ENCODE peak calls at places on chromosomes 16 and 17, in eight cellular contexts. S is CD4-positive, alpha-beta T cell; J is hepatocyte; V is transverse colon; X is SK-N-SH; U is mesenchymal stem cell; A is PC-3; I is ovary. P is an unnamed sample.
A peak's percentile ranks its signal among the peaks of the same experiment; 100 is the strongest.

GRCh38 chr16:87233928-87234327 is 83.3 kb downstream of the C16orf95 start:
- DNase-seq in S (no peak), J (no peak), V (no peak), X (no peak), U (peak; percentile 32), A (no peak), I (no peak), P (no peak)

GRCh38 chr17:35423761-35424160 is 8.5 kb downstream of the SLFN12 start:
- DNase-seq in S (no peak), J (no peak), V (no peak), X (no peak), U (peak; percentile 50), A (no peak), I (no peak), P (no peak)

GRCh38 chr16:66364959-66365306 is 1.6 kb upstream of the CDH5 start:
- DNase-seq in S (no peak), J (no peak), V (no peak), X (no peak), U (no peak), A (peak; percentile 52), I (no peak), P (no peak)

GRCh38 chr16:27289669-27290068 is 21.1 kb upstream of the NSMCE1 start:
- DNase-seq in S (no peak), J (no peak), V (no peak), X (no peak), U (no peak), A (no peak), I (no peak), P (no peak)

GRCh38 chr17:78748730-78749317 is 33.2 kb downstream of the CYTH1 start:
- DNase-seq in S (peak; percentile 80), J (no peak), V (peak; percentile 68), X (no peak), U (peak; percentile 38), A (peak; percentile 58), I (peak; percentile 38), P (peak; percentile 81)

GRCh38 chr17:16593356-16594102 is 24.5 kb upstream of the ZNF287 start:
- DNase-seq in S (no peak), J (no peak), V (no peak), X (no peak), U (peak; percentile 17), A (peak; percentile 25), I (no peak), P (no peak)

GRCh38 chr17:21677911-21678310 is 14.4 kb upstream of the KCNJ18 start:
- DNase-seq in S (no peak), J (no peak), V (no peak), X (no peak), U (no peak), A (no peak), I (no peak), P (no peak)

GRCh38 chr17:80222376-80223141 is 2.3 kb downstream of the SLC26A11 start:
- DNase-seq in S (no peak), J (no peak), V (no peak), X (no peak), U (no peak), A (no peak), I (no peak), P (no peak)

GRCh38 chr17:39742856-39743436 is 5.2 kb downstream of the GRB7 start:
- DNase-seq in S (no peak), J (no peak), V (no peak), X (no peak), U (no peak), A (no peak), I (no peak), P (no peak)

GRCh38 chr17:16001498-16001897 is 1.9 kb downstream of the TTC19 start:
- DNase-seq in S (no peak), J (no peak), V (no peak), X (no peak), U (no peak), A (peak; percentile 68), I (no peak), P (no peak)

GRCh38 chr17:34370997-34371395 is 8.0 kb upstream of the CCL1 start:
- DNase-seq in S (no peak), J (peak; percentile 40), V (no peak), X (no peak), U (no peak), A (peak; percentile 4), I (no peak), P (no peak)

GRCh38 chr16:19001788-19002187 is 18.1 kb downstream of the TMC7 start:
- DNase-seq in S (no peak), J (no peak), V (no peak), X (no peak), U (peak; percentile 41), A (peak; percentile 98), I (no peak), P (no peak)

GRCh38 chr17:19533718-19534561 is at the start of gene SLC47A1:
- DNase-seq in S (no peak), J (peak; percentile 60), V (peak; percentile 20), X (peak; percentile 88), U (peak; percentile 17), A (no peak), I (no peak), P (peak; percentile 63)

GRCh38 chr16:48609453-48610023 is 442 bp downstream of the N4BP1 start:
- DNase-seq in S (peak; percentile 44), J (peak; percentile 79), V (peak; percentile 61), X (no peak), U (peak; percentile 63), A (no peak), I (peak; percentile 66), P (peak; percentile 66)

GRCh38 chr16:11034005-11034404 is 89.6 kb downstream of the CLEC16A start:
- DNase-seq in S (no peak), J (no peak), V (no peak), X (no peak), U (peak; percentile 85), A (peak; percentile 74), I (peak; percentile 69), P (no peak)

DNA sequence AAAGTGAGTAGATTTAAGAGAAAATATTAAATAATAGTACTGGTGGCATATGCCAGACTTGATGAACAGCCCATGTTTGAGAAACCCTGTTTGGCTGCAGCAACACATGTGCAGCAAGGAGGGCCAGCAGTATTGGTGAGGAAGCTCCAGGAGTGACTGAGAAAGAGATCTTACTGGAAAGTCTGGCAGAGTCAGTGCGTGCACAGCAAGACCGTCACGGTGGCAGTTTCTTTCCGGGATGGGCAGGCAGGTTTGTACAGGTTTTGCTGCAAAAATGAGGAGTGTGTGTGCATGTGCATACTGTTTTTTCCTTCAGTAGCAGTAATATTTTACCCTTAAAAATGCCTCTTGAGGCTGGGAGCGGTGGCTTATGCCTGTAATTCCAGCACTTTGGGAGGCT is 41.4 kb downstream of the KSR1 start:
- DNase-seq in S (no peak), J (no peak), V (no peak), X (no peak), U (no peak), A (no peak), I (no peak), P (no peak)
- H3K27ac ChIP-seq in S (no peak overlapping the region), J (peak overlapping the region; percentile 98), V (no peak overlapping the region), X (no peak overlapping the region), U (no peak overlapping the region), A (no peak overlapping the region), I (no peak overlapping the region), P (no peak overlapping the region)

GRCh38 chr16:53281280-53281679 is 153.0 kb upstream of the RBL2 start:
- DNase-seq in S (no peak), J (no peak), V (no peak), X (no peak), U (no peak), A (no peak), I (no peak), P (no peak)
- H3K27ac ChIP-seq in S (no peak overlapping the region), J (no peak overlapping the region), V (no peak overlapping the region), X (no peak overlapping the region), U (no peak overlapping the region), A (no peak overlapping the region), I (no peak overlapping the region), P (no peak overlapping the region)

GRCh38 chr16:56356276-56357241 is 68.8 kb downstream of the AMFR start:
- DNase-seq in S (peak; percentile 46), J (peak; percentile 93), V (peak; percentile 81), X (peak; percentile 93), U (peak; percentile 91), A (peak; percentile 83), I (peak; percentile 77), P (peak; percentile 86)
- H3K27ac ChIP-seq in S (no peak overlapping the region), J (peak overlapping the region; percentile 78), V (peak overlapping the region; percentile 66), X (peak overlapping the region; percentile 24), U (peak overlapping the region; percentile 62), A (peak overlapping the region; percentile 28), I (no peak overlapping the region), P (peak overlapping the region; percentile 42)

GRCh38 chr17:28796062-28796461 is 46.5 kb downstream of the FAM222B start:
- DNase-seq in S (no peak), J (no peak), V (no peak), X (no peak), U (no peak), A (no peak), I (no peak), P (no peak)
- H3K27ac ChIP-seq in S (no peak overlapping the region), J (no peak overlapping the region), V (no peak overlapping the region), X (no peak overlapping the region), U (no peak overlapping the region), A (no peak overlapping the region), I (no peak overlapping the region), P (no peak overlapping the region)

DNA sequence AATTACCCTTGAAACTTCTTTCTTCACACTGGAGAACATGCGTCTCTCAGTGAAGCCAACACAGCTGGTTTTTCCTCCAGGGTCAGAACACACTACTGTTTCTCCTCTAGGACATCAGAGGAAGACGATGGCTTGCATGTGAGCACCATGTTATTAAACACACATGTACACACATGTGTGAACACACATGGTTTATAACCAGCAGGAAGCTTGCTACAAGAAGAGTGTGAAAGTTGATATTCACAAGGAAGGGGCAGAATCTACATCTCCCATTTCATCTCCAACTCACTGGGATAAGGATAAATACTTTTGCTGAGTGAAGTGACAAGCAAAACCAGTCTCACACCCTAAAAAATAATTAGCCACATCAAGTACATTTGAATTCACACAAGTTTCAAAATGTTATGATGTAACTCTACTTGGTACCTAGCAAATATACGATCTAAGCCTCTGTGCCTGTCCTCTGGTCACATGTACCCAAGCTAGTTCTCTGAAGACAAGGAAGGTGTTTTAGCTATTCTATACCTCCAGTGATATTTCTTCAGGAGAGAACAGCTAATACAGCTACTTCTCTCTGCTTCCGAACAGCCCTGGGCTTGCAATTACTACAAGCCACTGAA is 127.7 kb downstream of the PARN start:
- DNase-seq in S (no peak), J (no peak), V (no peak), X (no peak), U (no peak), A (no peak), I (no peak), P (no peak)
- H3K27ac ChIP-seq in S (no peak overlapping the region), J (peak overlapping the region; percentile 73), V (peak overlapping the region; percentile 8), X (peak overlapping the region; percentile 80), U (peak overlapping the region; percentile 89), A (peak overlapping the region; percentile 92), I (no peak overlapping the region), P (peak overlapping the region; percentile 80)

GRCh38 chr17:57669671-57670529 is 75.2 kb downstream of the CCDC182 start:
- DNase-seq in S (no peak), J (no peak), V (no peak), X (peak; percentile 60), U (no peak), A (no peak), I (peak; percentile 12), P (no peak)
- H3K27ac ChIP-seq in S (no peak overlapping the region), J (no peak overlapping the region), V (no peak overlapping the region), X (no peak overlapping the region), U (no peak overlapping the region), A (no peak overlapping the region), I (no peak overlapping the region), P (no peak overlapping the region)